ENCODE peak calls at places on chromosomes 3 and 15, in four cellular contexts. N is GM12878, I is K562, M is WTC11. B is an unnamed sample.

GRCh38 chr3:143814358-143814968 is 33.8 kb downstream of the SLC9A9 start:
- DNase-seq in N (no peak), I (no peak), M (no peak), B (no peak)

GRCh38 chr15:61063875-61064320 is 165.2 kb downstream of the RORA start:
- DNase-seq in N (no peak), I (no peak), M (no peak), B (no peak)

GRCh38 chr3:30308131-30308530 is 298.3 kb upstream of the TGFBR2 start:
- DNase-seq in N (no peak), I (no peak), M (no peak), B (no peak)

GRCh38 chr3:134356411-134357040 is 17.7 kb downstream of the AMOTL2 start:
- DNase-seq in N (no peak), I (no peak), M (peak), B (no peak)

GRCh38 chr3:47414161-47414564 is 33.3 kb downstream of the PTPN23 start:
- DNase-seq in N (no peak), I (no peak), M (no peak), B (peak)

GRCh38 chr15:69093127-69093526 is 67.3 kb upstream of the GLCE start:
- DNase-seq in N (no peak), I (peak), M (peak), B (no peak)

GRCh38 chr3:49119439-49119838 is 1.2 kb downstream of the USP19 start:
- DNase-seq in N (no peak), I (no peak), M (no peak), B (no peak)

GRCh38 chr15:35583863-35584528 is 38.0 kb upstream of the DPH6 start:
- DNase-seq in N (no peak), I (no peak), M (no peak), B (no peak)

GRCh38 chr3:139261754-139262632 is 81.8 kb upstream of the MRPS22 start:
- DNase-seq in N (no peak), I (no peak), M (no peak), B (no peak)

GRCh38 chr3:101466465-101467309 is 46.3 kb downstream of the SENP7 start:
- DNase-seq in N (no peak), I (no peak), M (peak), B (peak)

GRCh38 chr15:58513681-58514336 is 82.0 kb downstream of the LIPC start:
- DNase-seq in N (no peak), I (no peak), M (no peak), B (no peak)

GRCh38 chr3:16326724-16327349 is 61.8 kb downstream of the OXNAD1 start:
- DNase-seq in N (no peak), I (no peak), M (no peak), B (no peak)

GRCh38 chr3:54876694-54877093 is 51.2 kb downstream of the LRTM1 start:
- DNase-seq in N (no peak), I (no peak), M (no peak), B (no peak)

GRCh38 chr3:196341142-196341541 is 3.0 kb upstream of the TM4SF19 start:
- DNase-seq in N (no peak), I (no peak), M (no peak), B (no peak)

GRCh38 chr3:135918600-135918999 is 46.9 kb upstream of the PPP2R3A start:
- DNase-seq in N (no peak), I (no peak), M (no peak), B (peak)

GRCh38 chr3:51944541-51945021 is 2.4 kb downstream of the PARP3 start:
- DNase-seq in N (no peak), I (no peak), M (no peak), B (no peak)

GRCh38 chr3:155252021-155252420 is 41.5 kb downstream of the STRIT1 start:
- DNase-seq in N (no peak), I (no peak), M (no peak), B (no peak)

GRCh38 chr3:114673481-114673880 is 379.7 kb downstream of the TIGIT start:
- DNase-seq in N (no peak), I (no peak), M (no peak), B (no peak)

GRCh38 chr3:188415196-188415595 is 261.2 kb downstream of the LPP start:
- DNase-seq in N (no peak), I (no peak), M (no peak), B (no peak)

GRCh38 chr15:81277851-81278250 is 46.1 kb downstream of the STARD5 start:
- DNase-seq in N (no peak), I (no peak), M (no peak), B (no peak)

GRCh38 chr3:168034152-168034928 is 61.4 kb downstream of the GOLIM4 start:
- DNase-seq in N (no peak), I (no peak), M (no peak), B (no peak)

GRCh38 chr3:157201648-157202278 is 41.8 kb upstream of the CCNL1 start:
- DNase-seq in N (no peak), I (peak), M (no peak), B (peak)

GRCh38 chr3:143288944-143289343 is 169.4 kb downstream of the CHST2 start:
- DNase-seq in N (no peak), I (no peak), M (no peak), B (no peak)

GRCh38 chr3:40745381-40746106 is 220.8 kb downstream of the ZNF621 start:
- DNase-seq in N (no peak), I (no peak), M (no peak), B (no peak)
- TF ChIP-seq NR2C2 in N (no peak), I (no peak), M (no peak), B (no peak)

GRCh38 chr3:72369681-72370080 is 478.6 kb downstream of the SHQ1 start:
- DNase-seq in N (no peak), I (no peak), M (no peak), B (no peak)

GRCh38 chr3:72372161-72372560 is 476.1 kb downstream of the SHQ1 start:
- DNase-seq in N (no peak), I (no peak), M (no peak), B (no peak)

GRCh38 chr3:72373139-72373538 is 475.1 kb downstream of the SHQ1 start:
- DNase-seq in N (no peak), I (no peak), M (no peak), B (no peak)

GRCh38 chr3:72368331-72368975 is 479.8 kb downstream of the SHQ1 start:
- DNase-seq in N (no peak), I (no peak), M (no peak), B (no peak)
- TF ChIP-seq NR2C2 in N (no peak), I (no peak), M (no peak), B (no peak)

GRCh38 chr3:23113455-23114171 is 89.5 kb upstream of the UBE2E2 start:
- DNase-seq in N (no peak), I (no peak), M (no peak), B (no peak)

GRCh38 chr3:23116041-23116440 is 87.1 kb upstream of the UBE2E2 start:
- DNase-seq in N (no peak), I (no peak), M (no peak), B (no peak)

GRCh38 chr3:23117856-23118255 is 85.3 kb upstream of the UBE2E2 start:
- DNase-seq in N (no peak), I (no peak), M (no peak), B (no peak)

GRCh38 chr3:23114479-23114878 is 88.6 kb upstream of the UBE2E2 start:
- DNase-seq in N (no peak), I (no peak), M (no peak), B (no peak)

DNA sequence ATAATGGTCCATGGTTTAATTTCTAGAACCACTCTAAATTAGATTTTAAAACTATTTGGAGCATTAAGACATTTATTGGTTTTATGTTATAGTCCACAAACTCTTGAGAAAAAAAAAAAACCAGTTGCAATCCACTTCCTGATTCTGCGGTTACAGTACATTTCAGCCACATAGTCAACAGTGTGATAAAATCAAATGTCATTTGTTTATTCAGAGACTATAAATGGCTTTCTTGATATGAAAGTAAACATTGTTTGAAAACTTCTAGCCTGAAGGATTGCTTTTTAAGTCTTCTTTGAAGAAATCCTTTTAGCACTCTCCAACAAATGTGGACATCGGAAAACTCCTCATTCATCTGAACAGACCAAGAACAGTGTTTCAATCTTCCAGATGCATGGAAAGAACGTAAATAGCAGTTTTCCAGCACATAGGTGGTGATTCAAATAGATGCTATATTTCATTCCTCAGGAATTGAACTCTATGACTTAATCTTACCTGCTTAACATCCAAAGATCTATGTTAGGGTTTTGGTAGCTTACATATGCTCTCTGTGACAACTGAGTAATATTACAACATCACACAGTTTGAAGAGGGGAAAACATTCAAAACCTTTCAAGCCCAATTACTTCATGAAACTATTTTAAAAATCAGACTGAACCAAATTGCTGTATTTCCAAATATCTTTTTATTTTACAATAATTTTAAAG is 87.8 kb upstream of the UBE2E2 start:
- DNase-seq in N (no peak), I (no peak), M (no peak), B (no peak)
- TF ChIP-seq NR2C2 in N (no peak), I (no peak), M (no peak), B (no peak)

GRCh38 chr15:47618216-47618615 is 99.1 kb upstream of the SEMA6D start:
- DNase-seq in N (no peak), I (no peak), M (no peak), B (no peak)

GRCh38 chr15:47616876-47617275 is 100.4 kb upstream of the SEMA6D start:
- DNase-seq in N (no peak), I (no peak), M (no peak), B (no peak)

GRCh38 chr15:47622058-47622457 is 95.2 kb upstream of the SEMA6D start:
- DNase-seq in N (no peak), I (no peak), M (no peak), B (no peak)

GRCh38 chr15:47624503-47624902 is 92.8 kb upstream of the SEMA6D start:
- DNase-seq in N (no peak), I (no peak), M (no peak), B (no peak)

GRCh38 chr15:47620960-47621681 is 96.2 kb upstream of the SEMA6D start:
- DNase-seq in N (no peak), I (no peak), M (no peak), B (no peak)
- TF ChIP-seq NR2C2 in N (no peak), I (no peak), M (no peak), B (no peak)

GRCh38 chr3:99836681-99837080 is 19.0 kb downstream of the CMSS1 start:
- DNase-seq in N (no peak), I (no peak), M (no peak), B (no peak)
- TF ChIP-seq NR2C2 in N (no peak), I (no peak), M (no peak), B (no peak)

GRCh38 chr3:109924196-109924595 is 586.9 kb upstream of the DPPA4 start:
- DNase-seq in N (no peak), I (no peak), M (no peak), B (no peak)

GRCh38 chr3:109926376-109926775 is 589.0 kb upstream of the DPPA4 start:
- DNase-seq in N (no peak), I (no peak), M (no peak), B (no peak)

GRCh38 chr3:109927726-109928125 is 590.4 kb upstream of the DPPA4 start:
- DNase-seq in N (no peak), I (no peak), M (no peak), B (no peak)

GRCh38 chr3:109930592-109930991 is 593.2 kb upstream of the DPPA4 start:
- DNase-seq in N (no peak), I (no peak), M (no peak), B (no peak)

DNA sequence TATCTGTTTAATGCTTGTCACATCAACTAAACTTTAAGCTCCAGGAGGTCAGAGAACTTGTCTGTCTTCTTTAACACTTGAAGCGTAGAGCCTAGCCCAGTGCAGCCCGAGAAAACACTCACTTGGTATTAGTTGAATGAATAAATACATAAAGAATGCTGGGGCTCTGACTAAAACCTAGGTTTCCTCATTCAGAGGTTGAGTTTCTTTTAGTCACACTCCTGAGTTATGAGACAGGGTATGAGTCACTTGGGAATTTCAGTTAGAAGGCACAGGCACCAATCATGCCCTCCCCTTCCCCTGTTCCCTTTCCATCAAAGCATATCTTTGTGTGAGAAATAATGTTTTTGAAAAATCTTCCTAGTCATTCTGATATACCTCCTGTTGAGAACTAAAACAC is 589.8 kb upstream of the DPPA4 start:
- DNase-seq in N (no peak), I (no peak), M (no peak), B (peak)
- TF ChIP-seq NR2C2 in N (no peak), I (no peak), M (no peak), B (no peak)

DNA sequence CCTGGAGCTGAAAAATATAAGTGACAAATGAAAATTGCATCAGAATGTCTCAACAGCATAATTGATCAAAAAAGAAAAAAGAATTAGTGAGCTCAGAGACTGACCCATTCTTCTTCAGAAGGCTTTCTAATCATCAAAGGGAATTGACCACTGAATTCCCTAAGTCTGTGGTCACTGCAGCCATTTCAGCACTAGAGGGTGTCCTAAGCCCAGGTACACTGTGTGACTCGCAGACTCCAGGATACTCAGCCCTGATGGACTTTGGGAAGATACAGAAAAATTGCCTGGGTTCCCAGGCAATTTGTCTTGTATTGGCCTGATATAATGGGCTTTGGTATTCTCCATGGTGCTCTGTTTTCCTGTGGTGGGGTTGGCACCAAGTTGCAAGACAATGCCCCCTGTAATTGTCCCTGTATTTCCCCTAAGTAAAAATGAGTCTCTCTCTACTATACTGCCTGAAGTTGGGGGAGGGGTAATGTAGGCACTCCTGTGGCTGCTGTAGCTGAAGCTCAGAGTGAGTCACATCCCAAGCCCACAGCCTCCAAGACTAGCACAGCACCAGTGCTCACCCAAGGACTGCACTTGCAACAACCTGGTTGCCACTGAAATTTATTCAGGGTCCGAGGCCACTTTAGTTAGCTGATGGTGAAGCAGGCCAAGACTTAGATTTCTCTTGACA is 256.0 kb upstream of the STAC start:
- DNase-seq in N (no peak), I (no peak), M (peak), B (peak)
- TF ChIP-seq NR2C2 in N (no peak), I (no peak), M (no peak), B (no peak)

B was measured in HepG2.